ENCODE peak calls at places on chromosome 14, in four cellular contexts. J, T, F and K are unnamed samples.

GRCh38 chr14:47269788-47270492 is 405.5 kb downstream of the MDGA2 start:
- DNase-seq in J (no peak), T (no peak), F (no peak), K (no peak)

GRCh38 chr14:20799955-20800544 is 2.6 kb downstream of the RNASE1 start:
- DNase-seq in J (no peak), T (no peak), F (no peak), K (peak; percentile 78)

GRCh38 chr14:85205875-85206274 is 324.1 kb upstream of the FLRT2 start:
- DNase-seq in J (no peak), T (no peak), F (no peak), K (no peak)

GRCh38 chr14:102544745-102545460 is 35.3 kb upstream of the ANKRD9 start:
- DNase-seq in J (no peak), T (no peak), F (peak; percentile 74), K (no peak)

GRCh38 chr14:92511472-92512247 is 1.9 kb upstream of the RIN3 start:
- DNase-seq in J (no peak), T (no peak), F (no peak), K (peak; percentile 93)

GRCh38 chr14:38243696-38244250 is 12.1 kb downstream of the CLEC14A start:
- DNase-seq in J (no peak), T (no peak), F (no peak), K (no peak)

GRCh38 chr14:103100281-103101121 is 6.0 kb downstream of the EXOC3L4 start:
- DNase-seq in J (no peak), T (no peak), F (no peak), K (no peak)

GRCh38 chr14:64060648-64061096 is 207.9 kb downstream of the SYNE2 start:
- DNase-seq in J (peak; percentile 17), T (peak; percentile 89), F (peak; percentile 82), K (peak; percentile 94)

GRCh38 chr14:95523818-95524448 is 7.5 kb upstream of the SYNE3 start:
- DNase-seq in J (no peak), T (no peak), F (no peak), K (no peak)

GRCh38 chr14:94562019-94562418 is 777 bp downstream of the SERPINA4 start:
- DNase-seq in J (no peak), T (no peak), F (no peak), K (no peak)

GRCh38 chr14:51653096-51653814 is 1.5 kb downstream of the FRMD6 start:
- DNase-seq in J (no peak), T (no peak), F (no peak), K (peak; percentile 79)

GRCh38 chr14:63896278-63896720 is 43.5 kb downstream of the SYNE2 start:
- DNase-seq in J (no peak), T (no peak), F (no peak), K (no peak)

GRCh38 chr14:94317259-94317658 is 5.9 kb downstream of the SERPINA6 start:
- DNase-seq in J (no peak), T (no peak), F (no peak), K (peak; percentile 8)

GRCh38 chr14:78227466-78228077 is 57.4 kb downstream of the NRXN3 start:
- DNase-seq in J (no peak), T (no peak), F (no peak), K (peak; percentile 37)

GRCh38 chr14:90111895-90112534 is 50.2 kb downstream of the KCNK13 start:
- DNase-seq in J (no peak), T (no peak), F (no peak), K (no peak)

GRCh38 chr14:101845496-101845895 is 84.0 kb downstream of the PPP2R5C start:
- DNase-seq in J (no peak), T (no peak), F (no peak), K (no peak)

DNA sequence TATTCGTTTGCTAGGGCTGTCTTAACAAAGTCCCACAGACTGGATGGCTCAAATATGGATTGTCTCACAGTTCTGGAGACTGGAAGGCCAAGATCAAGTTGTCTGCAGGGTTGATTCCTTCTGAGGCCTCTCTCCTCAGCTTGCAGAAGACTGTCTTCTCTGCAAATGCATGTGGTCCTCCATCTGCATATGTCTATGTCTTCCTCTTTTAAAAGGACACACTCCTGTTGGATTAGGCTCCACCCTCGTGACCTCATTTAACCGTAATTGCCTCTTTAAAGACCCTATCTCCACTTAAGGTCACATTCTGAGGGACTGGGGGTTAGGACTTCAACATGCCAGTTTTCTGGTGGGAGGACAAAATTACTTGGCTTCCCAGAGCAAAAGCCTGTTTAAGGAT is 123.3 kb downstream of the SLC38A6 start:
- DNase-seq in J (no peak), T (no peak), F (peak; percentile 33), K (no peak)
- H2AK5ac ChIP-seq in J (no peak overlapping the region), T (no peak overlapping the region), F (peak overlapping the region; percentile 70), K (no peak overlapping the region)

GRCh38 chr14:99671230-99672224 is 12.6 kb upstream of the CYP46A1 start:
- DNase-seq in J (peak; percentile 90), T (no peak), F (no peak), K (peak; percentile 61)
- H3K4ac ChIP-seq in J (peak overlapping the region; percentile 31), T (no peak overlapping the region), F (no peak overlapping the region), K (no peak overlapping the region)

DNA sequence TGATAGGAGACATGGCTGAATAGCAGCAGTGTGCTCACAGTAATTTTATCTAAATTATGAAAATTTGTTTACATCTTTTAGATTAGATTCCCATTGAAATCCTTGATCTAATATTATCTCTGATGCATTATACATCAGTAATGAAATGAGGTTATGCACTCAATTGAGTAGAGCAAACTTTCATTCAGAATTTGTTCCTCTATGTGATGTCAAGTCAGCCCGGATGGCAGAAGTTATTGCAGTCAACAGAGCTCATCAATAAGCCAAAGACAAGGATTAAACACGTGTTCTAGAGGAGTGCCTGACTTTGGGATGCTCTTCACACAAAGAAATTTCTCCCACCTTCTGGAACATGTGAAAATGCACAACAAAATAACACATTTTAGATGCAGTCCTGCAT is 688.8 kb downstream of the TMEM121 start:
- DNase-seq in J (no peak), T (no peak), F (no peak), K (no peak)
- H2BK120ac ChIP-seq in J (no peak overlapping the region), T (no peak overlapping the region), F (no peak overlapping the region), K (no peak overlapping the region)

GRCh38 chr14:71576472-71576871 is 355.8 kb upstream of the RGS6 start:
- DNase-seq in J (no peak), T (no peak), F (no peak), K (no peak)
- H2AK5ac ChIP-seq in J (no peak overlapping the region), T (no peak overlapping the region), F (no peak overlapping the region), K (no peak overlapping the region)

GRCh38 chr14:54805521-54806322 is 96.9 kb downstream of the GCH1 start:
- DNase-seq in J (peak; percentile 83), T (peak; percentile 90), F (peak; percentile 94), K (peak; percentile 92)
- H3K4ac ChIP-seq in J (no peak overlapping the region), T (no peak overlapping the region), F (no peak overlapping the region), K (no peak overlapping the region)

GRCh38 chr14:68664225-68664681 is 128.6 kb downstream of the ZFP36L1 start:
- DNase-seq in J (no peak), T (no peak), F (peak; percentile 39), K (no peak)
- H2BK120ac ChIP-seq in J (no peak overlapping the region), T (no peak overlapping the region), F (no peak overlapping the region), K (no peak overlapping the region)

DNA sequence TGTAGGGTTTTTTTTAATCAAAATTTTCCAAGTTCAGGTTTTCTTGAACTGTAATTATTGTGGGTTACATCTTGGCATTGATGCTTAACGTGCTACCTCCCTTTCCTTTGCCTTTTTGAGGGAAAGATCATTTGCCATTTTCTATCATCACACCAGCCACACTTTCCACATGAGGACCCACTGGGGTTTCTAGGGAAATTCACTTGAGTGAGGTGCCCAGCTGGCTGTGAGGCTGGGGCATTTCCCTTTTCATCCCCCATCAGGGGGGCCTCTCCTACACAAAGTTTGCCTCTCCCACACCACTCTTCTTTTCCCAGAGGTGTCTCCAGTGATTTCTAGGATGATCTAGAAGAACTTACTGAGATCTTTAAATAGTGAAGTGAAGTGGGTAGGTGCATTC is 335.7 kb downstream of the BMP4 start:
- DNase-seq in J (no peak), T (no peak), F (no peak), K (no peak)
- H2AK5ac ChIP-seq in J (no peak overlapping the region), T (no peak overlapping the region), F (no peak overlapping the region), K (no peak overlapping the region)

DNA sequence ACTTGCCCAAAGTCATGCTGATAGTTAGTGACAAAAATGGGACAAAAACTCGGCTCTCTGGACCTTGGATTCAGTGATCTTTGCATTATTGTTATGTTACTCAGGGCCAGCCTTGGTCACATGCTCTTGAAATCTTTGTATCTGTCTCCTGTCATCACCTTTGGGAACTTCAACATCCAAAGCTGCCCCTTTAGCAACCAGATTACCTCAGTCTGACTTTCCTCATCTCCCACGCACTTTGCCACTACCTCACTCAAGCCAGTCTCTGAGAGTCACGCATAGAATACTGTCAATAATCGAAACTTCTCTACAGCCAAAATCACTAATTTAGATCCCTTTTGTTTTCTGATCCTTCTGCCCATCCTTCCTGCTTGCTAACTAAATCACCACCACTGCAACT is 90.8 kb upstream of the DAAM1 start:
- DNase-seq in J (no peak), T (no peak), F (no peak), K (no peak)
- H3K4ac ChIP-seq in J (no peak overlapping the region), T (no peak overlapping the region), F (no peak overlapping the region), K (no peak overlapping the region)